ENCODE peak calls at places on chromosome 13, in seven cellular contexts. One of them, this sample, is unnamed.

GRCh38 chr13:59787679-59788078 is 376.0 kb downstream of the DIAPH3 start:
- DNase-seq in dorsolateral prefrontal cortex: no peak
- DNase-seq in uterus: no peak
- DNase-seq in upper lobe of right lung: no peak
- DNase-seq in psoas muscle: no peak
- DNase-seq in pancreas: no peak
- DNase-seq in AG04450: no peak
- DNase-seq in this sample: no peak

GRCh38 chr13:112895521-112896465 is 73.2 kb upstream of the MCF2L start:
- DNase-seq in AG04450: no peak
- DNase-seq in upper lobe of right lung: no peak
- DNase-seq in psoas muscle: no peak
- DNase-seq in dorsolateral prefrontal cortex: no peak
- DNase-seq in uterus: no peak
- DNase-seq in pancreas: no peak
- DNase-seq in this sample: no peak

GRCh38 chr13:113357529-113357928 is 6.4 kb downstream of the GRTP1 start:
- DNase-seq in upper lobe of right lung: no peak
- DNase-seq in psoas muscle: no peak
- DNase-seq in dorsolateral prefrontal cortex: no peak
- DNase-seq in pancreas: no peak
- DNase-seq in uterus: no peak
- DNase-seq in AG04450: peak; percentile 36
- DNase-seq in this sample: no peak

GRCh38 chr13:79869326-79869725 is 388.4 kb downstream of the NDFIP2 start:
- DNase-seq in uterus: no peak
- DNase-seq in psoas muscle: no peak
- DNase-seq in dorsolateral prefrontal cortex: no peak
- DNase-seq in upper lobe of right lung: no peak
- DNase-seq in AG04450: no peak
- DNase-seq in pancreas: no peak
- DNase-seq in this sample: no peak

GRCh38 chr13:113124211-113125025 is 1.8 kb downstream of the F10 start:
- DNase-seq in AG04450: no peak
- DNase-seq in upper lobe of right lung: no peak
- DNase-seq in uterus: peak; percentile 7
- DNase-seq in pancreas: no peak
- DNase-seq in dorsolateral prefrontal cortex: no peak
- DNase-seq in psoas muscle: no peak
- DNase-seq in this sample: no peak

GRCh38 chr13:86085890-86086289 is 286.7 kb upstream of the SLITRK6 start:
- DNase-seq in dorsolateral prefrontal cortex: no peak
- DNase-seq in pancreas: no peak
- DNase-seq in upper lobe of right lung: no peak
- DNase-seq in AG04450: no peak
- DNase-seq in psoas muscle: no peak
- DNase-seq in uterus: no peak
- DNase-seq in this sample: no peak

GRCh38 chr13:81133066-81133465 is 792.1 kb upstream of the SPRY2 start:
- DNase-seq in uterus: no peak
- DNase-seq in pancreas: no peak
- DNase-seq in AG04450: no peak
- DNase-seq in upper lobe of right lung: no peak
- DNase-seq in dorsolateral prefrontal cortex: no peak
- DNase-seq in psoas muscle: no peak
- DNase-seq in this sample: no peak

GRCh38 chr13:50370303-50370950 is 355.2 kb downstream of the KCNRG start:
- DNase-seq in psoas muscle: no peak
- DNase-seq in uterus: no peak
- DNase-seq in AG04450: no peak
- DNase-seq in dorsolateral prefrontal cortex: no peak
- DNase-seq in upper lobe of right lung: no peak
- DNase-seq in pancreas: no peak
- DNase-seq in this sample: no peak

GRCh38 chr13:27636624-27637288 is 15.1 kb downstream of the POLR1D start:
- DNase-seq in dorsolateral prefrontal cortex: no peak
- DNase-seq in upper lobe of right lung: no peak
- DNase-seq in psoas muscle: no peak
- DNase-seq in AG04450: no peak
- DNase-seq in pancreas: no peak
- DNase-seq in uterus: no peak
- DNase-seq in this sample: no peak

GRCh38 chr13:45119469-45119989 is 781 bp upstream of the GTF2F2 start:
- DNase-seq in psoas muscle: no peak
- DNase-seq in pancreas: no peak
- DNase-seq in uterus: no peak
- DNase-seq in AG04450: peak; percentile 33
- DNase-seq in upper lobe of right lung: no peak
- DNase-seq in dorsolateral prefrontal cortex: no peak
- DNase-seq in this sample: no peak

GRCh38 chr13:38767506-38768265 is 80.8 kb downstream of the FREM2 start:
- DNase-seq in dorsolateral prefrontal cortex: no peak
- DNase-seq in uterus: no peak
- DNase-seq in psoas muscle: no peak
- DNase-seq in upper lobe of right lung: no peak
- DNase-seq in AG04450: no peak
- DNase-seq in pancreas: no peak
- DNase-seq in this sample: no peak

GRCh38 chr13:27372896-27373295 is 51.5 kb upstream of the GTF3A start:
- DNase-seq in AG04450: no peak
- DNase-seq in upper lobe of right lung: peak; percentile 73
- DNase-seq in pancreas: peak; percentile 91
- DNase-seq in uterus: no peak
- DNase-seq in dorsolateral prefrontal cortex: no peak
- DNase-seq in psoas muscle: no peak
- DNase-seq in this sample: no peak

GRCh38 chr13:24127116-24127631 is 33.3 kb upstream of the SPATA13 start:
- DNase-seq in psoas muscle: no peak
- DNase-seq in AG04450: no peak
- DNase-seq in uterus: no peak
- DNase-seq in dorsolateral prefrontal cortex: no peak
- DNase-seq in upper lobe of right lung: no peak
- DNase-seq in pancreas: no peak
- DNase-seq in this sample: no peak

GRCh38 chr13:101053289-101053688 is 363.0 kb downstream of the NALCN start:
- DNase-seq in upper lobe of right lung: no peak
- DNase-seq in psoas muscle: no peak
- DNase-seq in AG04450: no peak
- DNase-seq in pancreas: no peak
- DNase-seq in uterus: no peak
- DNase-seq in dorsolateral prefrontal cortex: no peak
- DNase-seq in this sample: no peak

GRCh38 chr13:41308241-41308640 is 2.8 kb upstream of the NAA16 start:
- DNase-seq in AG04450: no peak
- DNase-seq in dorsolateral prefrontal cortex: no peak
- DNase-seq in pancreas: no peak
- DNase-seq in uterus: no peak
- DNase-seq in upper lobe of right lung: no peak
- DNase-seq in psoas muscle: no peak
- DNase-seq in this sample: no peak

GRCh38 chr13:101190337-101190736 is 226.0 kb downstream of the NALCN start:
- DNase-seq in AG04450: no peak
- DNase-seq in dorsolateral prefrontal cortex: no peak
- DNase-seq in psoas muscle: no peak
- DNase-seq in upper lobe of right lung: no peak
- DNase-seq in pancreas: no peak
- DNase-seq in uterus: no peak
- DNase-seq in this sample: no peak

GRCh38 chr13:60335531-60335930 is 61.5 kb upstream of the TDRD3 start:
- DNase-seq in upper lobe of right lung: no peak
- DNase-seq in AG04450: no peak
- DNase-seq in psoas muscle: no peak
- DNase-seq in uterus: no peak
- DNase-seq in pancreas: no peak
- DNase-seq in dorsolateral prefrontal cortex: no peak
- DNase-seq in this sample: no peak

GRCh38 chr13:27159806-27160563 is 11.6 kb downstream of the USP12 start:
- DNase-seq in psoas muscle: no peak
- DNase-seq in AG04450: no peak
- DNase-seq in dorsolateral prefrontal cortex: no peak
- DNase-seq in upper lobe of right lung: no peak
- DNase-seq in pancreas: no peak
- DNase-seq in uterus: no peak
- DNase-seq in this sample: no peak

DNA sequence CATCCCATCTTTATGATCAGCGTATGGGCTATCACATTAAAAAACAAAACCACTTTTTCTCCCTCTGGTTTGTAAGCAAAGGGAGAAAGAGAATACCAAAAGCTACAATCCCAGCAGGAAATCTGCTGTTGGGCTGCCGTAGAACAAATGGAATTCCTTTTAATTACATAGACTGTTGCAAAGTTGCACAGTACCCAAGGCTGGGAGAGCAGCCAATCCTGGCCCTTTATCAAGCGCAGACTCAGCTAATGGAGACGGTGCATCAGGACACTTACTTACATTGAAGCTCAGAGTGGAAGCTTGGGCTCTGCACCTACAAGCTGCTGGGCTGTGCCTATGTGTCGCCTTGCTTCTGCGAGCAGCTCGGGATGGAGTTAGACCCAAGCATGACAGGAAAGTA is 15.2 kb downstream of the CCNA1 start:
- DNase-seq in AG04450: no peak
- DNase-seq in pancreas: no peak
- DNase-seq in psoas muscle: no peak
- DNase-seq in dorsolateral prefrontal cortex: no peak
- DNase-seq in uterus: peak; percentile 57
- DNase-seq in upper lobe of right lung: no peak
- DNase-seq in this sample: no peak
- TF ChIP-seq CTCF in AG04450: no peak
- TF ChIP-seq CTCF in pancreas: no peak
- TF ChIP-seq CTCF in psoas muscle: no peak
- TF ChIP-seq CTCF in dorsolateral prefrontal cortex: no peak
- TF ChIP-seq CTCF in uterus: no peak
- TF ChIP-seq CTCF in upper lobe of right lung: no peak
- TF ChIP-seq CTCF in this sample: no peak

GRCh38 chr13:54210397-54211050 is 1181.9 kb downstream of the OLFM4 start:
- DNase-seq in AG04450: no peak
- DNase-seq in uterus: no peak
- DNase-seq in psoas muscle: no peak
- DNase-seq in pancreas: no peak
- DNase-seq in upper lobe of right lung: no peak
- DNase-seq in dorsolateral prefrontal cortex: no peak
- DNase-seq in this sample: no peak

DNA sequence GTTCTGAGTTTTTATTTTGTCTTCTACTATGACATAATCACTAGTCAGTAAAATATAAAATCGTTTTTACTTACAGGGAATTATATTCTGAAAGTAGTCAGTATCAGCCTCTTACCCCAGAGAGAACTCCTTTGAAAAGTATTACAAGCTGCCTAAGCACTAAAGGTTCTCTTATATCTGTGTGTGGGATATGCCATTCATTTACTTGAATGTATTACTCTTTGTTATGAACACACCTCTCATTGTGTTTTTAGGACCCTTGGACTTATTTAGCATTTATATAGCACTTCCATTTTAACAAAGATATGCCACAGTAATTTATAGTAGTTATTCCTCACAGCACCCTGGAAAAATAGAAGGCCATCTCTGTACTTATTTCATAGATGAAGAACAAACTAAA is 1178.0 kb downstream of the OLFM4 start:
- DNase-seq in pancreas: no peak
- DNase-seq in AG04450: no peak
- DNase-seq in psoas muscle: no peak
- DNase-seq in dorsolateral prefrontal cortex: no peak
- DNase-seq in uterus: no peak
- DNase-seq in upper lobe of right lung: no peak
- DNase-seq in this sample: no peak
- H3K27me3 ChIP-seq in pancreas: no peaks in the 10 kb centered on the region
- H3K27me3 ChIP-seq in AG04450: no peaks in the 10 kb centered on the region
- H3K27me3 ChIP-seq in psoas muscle: no peaks in the 10 kb centered on the region
- H3K27me3 ChIP-seq in dorsolateral prefrontal cortex: no peaks in the 10 kb centered on the region
- H3K27me3 ChIP-seq in uterus: no peaks in the 10 kb centered on the region
- H3K27me3 ChIP-seq in upper lobe of right lung: no peaks in the 10 kb centered on the region
- H3K27me3 ChIP-seq in this sample: no peaks in the 10 kb centered on the region

GRCh38 chr13:94479559-94480095 is at the start of gene DCT:
- DNase-seq in dorsolateral prefrontal cortex: no peak
- DNase-seq in psoas muscle: no peak
- DNase-seq in pancreas: no peak
- DNase-seq in uterus: no peak
- DNase-seq in AG04450: no peak
- DNase-seq in upper lobe of right lung: no peak
- DNase-seq in this sample: no peak

GRCh38 chr13:94478913-94479312 is 569 bp downstream of the DCT start:
- DNase-seq in uterus: no peak
- DNase-seq in pancreas: peak; percentile 34
- DNase-seq in psoas muscle: no peak
- DNase-seq in dorsolateral prefrontal cortex: no peak
- DNase-seq in AG04450: no peak
- DNase-seq in upper lobe of right lung: no peak
- DNase-seq in this sample: no peak

GRCh38 chr13:94483970-94484369 is 4.5 kb upstream of the DCT start:
- DNase-seq in AG04450: no peak
- DNase-seq in dorsolateral prefrontal cortex: no peak
- DNase-seq in upper lobe of right lung: no peak
- DNase-seq in psoas muscle: no peak
- DNase-seq in uterus: no peak
- DNase-seq in pancreas: no peak
- DNase-seq in this sample: no peak

GRCh38 chr13:94481966-94482365 is 2.5 kb upstream of the DCT start:
- DNase-seq in uterus: no peak
- DNase-seq in upper lobe of right lung: no peak
- DNase-seq in dorsolateral prefrontal cortex: no peak
- DNase-seq in pancreas: no peak
- DNase-seq in psoas muscle: peak; percentile 44
- DNase-seq in AG04450: no peak
- DNase-seq in this sample: no peak

GRCh38 chr13:94480672-94481145 is 1.2 kb upstream of the DCT start:
- DNase-seq in pancreas: no peak
- DNase-seq in psoas muscle: peak; percentile 45
- DNase-seq in upper lobe of right lung: no peak
- DNase-seq in AG04450: no peak
- DNase-seq in dorsolateral prefrontal cortex: no peak
- DNase-seq in uterus: no peak
- DNase-seq in this sample: peak; percentile 57
- H3K4me3 ChIP-seq in pancreas: no peak overlapping the region
- H3K4me3 ChIP-seq in psoas muscle: no peak overlapping the region
- H3K4me3 ChIP-seq in upper lobe of right lung: no peak overlapping the region
- H3K4me3 ChIP-seq in AG04450: no peak overlapping the region
- H3K4me3 ChIP-seq in dorsolateral prefrontal cortex: no peak overlapping the region
- H3K4me3 ChIP-seq in uterus: no peak overlapping the region
- H3K4me3 ChIP-seq in this sample: no peak overlapping the region

DNA sequence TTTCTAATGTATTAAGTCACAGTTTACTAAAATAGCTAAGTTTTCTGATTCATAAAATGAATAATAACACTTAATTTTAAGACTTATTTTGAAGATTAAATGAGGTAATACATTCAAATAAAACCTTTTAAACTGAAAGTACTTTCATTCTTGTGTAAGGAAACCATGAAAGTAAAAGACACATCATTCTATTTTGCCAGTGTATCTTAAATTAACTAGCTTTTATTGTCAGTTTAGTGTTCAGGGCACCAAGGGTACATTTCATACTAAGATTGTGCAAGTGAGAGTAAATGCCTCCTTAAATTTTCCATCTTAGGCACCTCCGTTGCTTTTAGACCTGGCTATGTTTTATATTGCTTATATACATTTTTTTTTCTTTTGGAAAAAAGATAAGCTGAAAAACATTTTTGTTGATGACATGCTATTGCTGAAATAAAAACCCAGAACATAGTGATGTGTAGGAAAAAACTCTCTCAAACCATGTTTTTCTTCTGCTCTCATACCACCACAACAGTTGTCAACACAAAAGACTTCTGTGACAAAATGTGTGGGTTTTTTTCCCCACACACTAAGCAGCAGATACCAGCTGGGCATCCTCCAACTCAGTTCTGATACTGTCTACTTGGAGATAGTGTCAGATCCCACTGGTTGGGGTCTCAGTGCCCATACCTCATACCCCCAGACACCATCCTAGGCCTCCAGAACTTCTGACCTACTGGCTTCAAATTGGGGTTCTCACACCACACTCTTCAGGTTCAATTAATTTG is 30.7 kb upstream of the LPAR6 start:
- DNase-seq in AG04450: no peak
- DNase-seq in uterus: no peak
- DNase-seq in pancreas: no peak
- DNase-seq in upper lobe of right lung: no peak
- DNase-seq in psoas muscle: no peak
- DNase-seq in dorsolateral prefrontal cortex: no peak
- DNase-seq in this sample: no peak
- TF ChIP-seq CTCF in AG04450: no peak
- TF ChIP-seq CTCF in uterus: no peak
- TF ChIP-seq CTCF in pancreas: no peak
- TF ChIP-seq CTCF in upper lobe of right lung: no peak
- TF ChIP-seq CTCF in psoas muscle: no peak
- TF ChIP-seq CTCF in dorsolateral prefrontal cortex: no peak
- TF ChIP-seq CTCF in this sample: no peak

This sample was measured in heart left ventricle.